ENCODE peak calls at places on chromosomes 4 and X, in six cellular contexts. One of them, this sample, is unnamed.

GRCh38 chrX:149487292-149487691 is 17.8 kb downstream of the IDS start:
- DNase-seq in lung: no peak
- DNase-seq in hepatocyte: no peak
- DNase-seq in tibial artery: no peak
- DNase-seq in pancreas: no peak
- DNase-seq in CD4-positive, alpha-beta T cell: no peak
- DNase-seq in this sample: peak; percentile 60

GRCh38 chrX:107573016-107573415 is 55.3 kb upstream of the PRPS1 start:
- DNase-seq in tibial artery: no peak
- DNase-seq in lung: no peak
- DNase-seq in CD4-positive, alpha-beta T cell: no peak
- DNase-seq in pancreas: no peak
- DNase-seq in hepatocyte: no peak
- DNase-seq in this sample: no peak

GRCh38 chr4:122005064-122005755 is 53.4 kb upstream of the TRPC3 start:
- DNase-seq in lung: no peak
- DNase-seq in hepatocyte: no peak
- DNase-seq in CD4-positive, alpha-beta T cell: no peak
- DNase-seq in pancreas: no peak
- DNase-seq in tibial artery: no peak
- DNase-seq in this sample: no peak

GRCh38 chr4:87026795-87027495 is 92.1 kb downstream of the AFF1 start:
- DNase-seq in pancreas: no peak
- DNase-seq in tibial artery: no peak
- DNase-seq in CD4-positive, alpha-beta T cell: no peak
- DNase-seq in hepatocyte: no peak
- DNase-seq in lung: no peak
- DNase-seq in this sample: no peak

GRCh38 chr4:20916106-20916505 is 215.8 kb downstream of the PACRGL start:
- DNase-seq in hepatocyte: no peak
- DNase-seq in CD4-positive, alpha-beta T cell: no peak
- DNase-seq in lung: no peak
- DNase-seq in tibial artery: no peak
- DNase-seq in pancreas: no peak
- DNase-seq in this sample: no peak

GRCh38 chr4:2829933-2830451 is 13.7 kb upstream of the ADD1 start:
- DNase-seq in tibial artery: peak; percentile 55
- DNase-seq in lung: no peak
- DNase-seq in pancreas: peak; percentile 65
- DNase-seq in hepatocyte: no peak
- DNase-seq in CD4-positive, alpha-beta T cell: no peak
- DNase-seq in this sample: no peak

GRCh38 chr4:72786401-72786990 is 217.5 kb upstream of the ADAMTS3 start:
- DNase-seq in lung: no peak
- DNase-seq in tibial artery: no peak
- DNase-seq in CD4-positive, alpha-beta T cell: no peak
- DNase-seq in pancreas: no peak
- DNase-seq in hepatocyte: no peak
- DNase-seq in this sample: no peak

GRCh38 chr4:86959588-86960500 is 25.0 kb downstream of the AFF1 start:
- DNase-seq in lung: no peak
- DNase-seq in pancreas: no peak
- DNase-seq in tibial artery: no peak
- DNase-seq in CD4-positive, alpha-beta T cell: no peak
- DNase-seq in hepatocyte: no peak
- DNase-seq in this sample: no peak

GRCh38 chrX:152020895-152021294 is 46.4 kb upstream of the GABRE start:
- DNase-seq in hepatocyte: no peak
- DNase-seq in tibial artery: no peak
- DNase-seq in pancreas: no peak
- DNase-seq in CD4-positive, alpha-beta T cell: no peak
- DNase-seq in lung: no peak
- DNase-seq in this sample: peak; percentile 50

GRCh38 chr4:124936427-124936826 is 223.9 kb upstream of the ANKRD50 start:
- DNase-seq in lung: peak; percentile 74
- DNase-seq in tibial artery: peak; percentile 65
- DNase-seq in hepatocyte: no peak
- DNase-seq in CD4-positive, alpha-beta T cell: no peak
- DNase-seq in pancreas: no peak
- DNase-seq in this sample: no peak

GRCh38 chrX:124435616-124436015 is 89.3 kb downstream of the SH2D1A start:
- DNase-seq in pancreas: no peak
- DNase-seq in tibial artery: no peak
- DNase-seq in lung: no peak
- DNase-seq in hepatocyte: no peak
- DNase-seq in CD4-positive, alpha-beta T cell: no peak
- DNase-seq in this sample: no peak

GRCh38 chrX:73214366-73215094 is at the start of gene NAP1L2:
- DNase-seq in CD4-positive, alpha-beta T cell: peak; percentile 39
- DNase-seq in tibial artery: peak; percentile 61
- DNase-seq in pancreas: peak; percentile 37
- DNase-seq in lung: no peak
- DNase-seq in hepatocyte: peak; percentile 20
- DNase-seq in this sample: peak; percentile 43

GRCh38 chr4:114729339-114729738 is 130.7 kb downstream of the UGT8 start:
- DNase-seq in pancreas: peak; percentile 55
- DNase-seq in hepatocyte: no peak
- DNase-seq in tibial artery: no peak
- DNase-seq in CD4-positive, alpha-beta T cell: no peak
- DNase-seq in lung: no peak
- DNase-seq in this sample: no peak

GRCh38 chr4:25209702-25210101 is 24.1 kb upstream of the PI4K2B start:
- DNase-seq in tibial artery: no peak
- DNase-seq in CD4-positive, alpha-beta T cell: no peak
- DNase-seq in pancreas: no peak
- DNase-seq in lung: no peak
- DNase-seq in hepatocyte: no peak
- DNase-seq in this sample: no peak

GRCh38 chr4:39037491-39037825 is 5.2 kb upstream of the TMEM156 start:
- DNase-seq in pancreas: no peak
- DNase-seq in CD4-positive, alpha-beta T cell: no peak
- DNase-seq in hepatocyte: peak; percentile 23
- DNase-seq in tibial artery: no peak
- DNase-seq in lung: no peak
- DNase-seq in this sample: peak; percentile 75

GRCh38 chr4:102625232-102625930 is 124.2 kb downstream of the NFKB1 start:
- DNase-seq in lung: no peak
- DNase-seq in pancreas: no peak
- DNase-seq in hepatocyte: peak; percentile 47
- DNase-seq in CD4-positive, alpha-beta T cell: peak; percentile 65
- DNase-seq in tibial artery: no peak
- DNase-seq in this sample: peak; percentile 44

GRCh38 chr4:102318526-102318925 is 26.8 kb downstream of the SLC39A8 start:
- DNase-seq in lung: peak; percentile 65
- DNase-seq in CD4-positive, alpha-beta T cell: no peak
- DNase-seq in hepatocyte: no peak
- DNase-seq in pancreas: no peak
- DNase-seq in tibial artery: no peak
- DNase-seq in this sample: no peak

GRCh38 chr4:185318679-185319078 is 77.0 kb downstream of the LRP2BP start:
- DNase-seq in lung: no peak
- DNase-seq in CD4-positive, alpha-beta T cell: no peak
- DNase-seq in hepatocyte: peak; percentile 34
- DNase-seq in tibial artery: no peak
- DNase-seq in pancreas: no peak
- DNase-seq in this sample: peak; percentile 36

GRCh38 chr4:139266583-139267257 is 13.3 kb downstream of the MGARP start:
- DNase-seq in CD4-positive, alpha-beta T cell: peak; percentile 52
- DNase-seq in pancreas: no peak
- DNase-seq in lung: peak; percentile 55
- DNase-seq in hepatocyte: peak; percentile 79
- DNase-seq in tibial artery: peak; percentile 70
- DNase-seq in this sample: no peak

GRCh38 chr4:107701565-107701964 is 18.5 kb downstream of the PAPSS1 start:
- DNase-seq in hepatocyte: no peak
- DNase-seq in tibial artery: no peak
- DNase-seq in lung: no peak
- DNase-seq in CD4-positive, alpha-beta T cell: no peak
- DNase-seq in pancreas: no peak
- DNase-seq in this sample: no peak

GRCh38 chr4:145541266-145541770 is 59.7 kb downstream of the SMAD1 start:
- DNase-seq in CD4-positive, alpha-beta T cell: no peak
- DNase-seq in pancreas: no peak
- DNase-seq in tibial artery: no peak
- DNase-seq in hepatocyte: no peak
- DNase-seq in lung: no peak
- DNase-seq in this sample: peak; percentile 12

GRCh38 chr4:7992846-7993245 is 53.2 kb upstream of the AFAP1 start:
- DNase-seq in lung: no peak
- DNase-seq in CD4-positive, alpha-beta T cell: no peak
- DNase-seq in tibial artery: no peak
- DNase-seq in hepatocyte: no peak
- DNase-seq in pancreas: no peak
- DNase-seq in this sample: no peak

GRCh38 chr4:98564847-98565246 is 93.6 kb downstream of the TSPAN5 start:
- DNase-seq in lung: no peak
- DNase-seq in CD4-positive, alpha-beta T cell: no peak
- DNase-seq in tibial artery: no peak
- DNase-seq in pancreas: no peak
- DNase-seq in hepatocyte: no peak
- DNase-seq in this sample: no peak

GRCh38 chr4:113969935-113970334 is 9.5 kb downstream of the ARSJ start:
- DNase-seq in hepatocyte: no peak
- DNase-seq in CD4-positive, alpha-beta T cell: no peak
- DNase-seq in pancreas: no peak
- DNase-seq in tibial artery: no peak
- DNase-seq in lung: no peak
- DNase-seq in this sample: no peak

GRCh38 chr4:149296503-149296902 is 519.1 kb downstream of the IQCM start:
- DNase-seq in CD4-positive, alpha-beta T cell: no peak
- DNase-seq in hepatocyte: no peak
- DNase-seq in pancreas: no peak
- DNase-seq in tibial artery: no peak
- DNase-seq in lung: no peak
- DNase-seq in this sample: no peak

GRCh38 chr4:5374994-5375393 is 323.7 kb downstream of the STK32B start:
- DNase-seq in CD4-positive, alpha-beta T cell: no peak
- DNase-seq in tibial artery: no peak
- DNase-seq in pancreas: no peak
- DNase-seq in lung: no peak
- DNase-seq in hepatocyte: no peak
- DNase-seq in this sample: no peak

GRCh38 chr4:5376015-5376414 is 324.7 kb downstream of the STK32B start:
- DNase-seq in pancreas: no peak
- DNase-seq in CD4-positive, alpha-beta T cell: no peak
- DNase-seq in lung: no peak
- DNase-seq in hepatocyte: no peak
- DNase-seq in tibial artery: no peak
- DNase-seq in this sample: no peak

GRCh38 chr4:5373327-5373726 is 322.0 kb downstream of the STK32B start:
- DNase-seq in tibial artery: no peak
- DNase-seq in lung: no peak
- DNase-seq in hepatocyte: no peak
- DNase-seq in CD4-positive, alpha-beta T cell: no peak
- DNase-seq in pancreas: no peak
- DNase-seq in this sample: no peak

GRCh38 chr4:5372198-5372597 is 320.9 kb downstream of the STK32B start:
- DNase-seq in hepatocyte: no peak
- DNase-seq in CD4-positive, alpha-beta T cell: no peak
- DNase-seq in lung: no peak
- DNase-seq in pancreas: no peak
- DNase-seq in tibial artery: no peak
- DNase-seq in this sample: no peak

GRCh38 chr4:5374577-5374976 is 323.3 kb downstream of the STK32B start:
- DNase-seq in lung: no peak
- DNase-seq in hepatocyte: no peak
- DNase-seq in tibial artery: no peak
- DNase-seq in CD4-positive, alpha-beta T cell: no peak
- DNase-seq in pancreas: no peak
- DNase-seq in this sample: no peak
- H3K27ac ChIP-seq in lung: no peak overlapping the region
- H3K27ac ChIP-seq in hepatocyte: no peak overlapping the region
- H3K27ac ChIP-seq in tibial artery: no peak overlapping the region
- H3K27ac ChIP-seq in CD4-positive, alpha-beta T cell: no peak overlapping the region
- H3K27ac ChIP-seq in pancreas: no peak overlapping the region
- H3K27ac ChIP-seq in this sample: no peak overlapping the region

DNA sequence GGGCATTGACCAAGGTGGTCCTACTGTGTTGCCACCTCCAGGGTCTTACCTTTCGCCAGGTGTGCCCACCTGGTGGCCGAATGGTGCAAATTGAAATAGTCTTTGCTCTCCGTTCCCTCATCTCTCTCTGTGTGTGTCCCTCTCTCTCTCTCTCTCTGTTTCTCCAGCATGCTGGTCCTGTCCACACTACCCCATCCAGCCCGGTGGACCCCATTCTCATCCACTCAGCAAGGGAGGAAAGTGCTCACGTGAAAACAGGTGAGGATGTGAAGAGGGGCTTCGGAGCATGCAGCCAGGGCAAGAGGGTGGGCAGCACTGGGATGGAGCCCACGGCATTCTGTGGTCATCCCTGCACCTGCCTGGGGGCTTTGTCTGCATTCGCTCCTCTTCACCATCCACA is 150.1 kb downstream of the CRLF2 start:
- DNase-seq in CD4-positive, alpha-beta T cell: no peak
- DNase-seq in lung: no peak
- DNase-seq in tibial artery: peak; percentile 33
- DNase-seq in pancreas: no peak
- DNase-seq in hepatocyte: no peak
- DNase-seq in this sample: no peak
- TF ChIP-seq CTCF in CD4-positive, alpha-beta T cell: no peak
- TF ChIP-seq CTCF in lung: no peak
- TF ChIP-seq CTCF in tibial artery: no peak
- TF ChIP-seq CTCF in pancreas: no peak
- TF ChIP-seq CTCF in hepatocyte: no peak
- TF ChIP-seq CTCF in this sample: no peak

DNA sequence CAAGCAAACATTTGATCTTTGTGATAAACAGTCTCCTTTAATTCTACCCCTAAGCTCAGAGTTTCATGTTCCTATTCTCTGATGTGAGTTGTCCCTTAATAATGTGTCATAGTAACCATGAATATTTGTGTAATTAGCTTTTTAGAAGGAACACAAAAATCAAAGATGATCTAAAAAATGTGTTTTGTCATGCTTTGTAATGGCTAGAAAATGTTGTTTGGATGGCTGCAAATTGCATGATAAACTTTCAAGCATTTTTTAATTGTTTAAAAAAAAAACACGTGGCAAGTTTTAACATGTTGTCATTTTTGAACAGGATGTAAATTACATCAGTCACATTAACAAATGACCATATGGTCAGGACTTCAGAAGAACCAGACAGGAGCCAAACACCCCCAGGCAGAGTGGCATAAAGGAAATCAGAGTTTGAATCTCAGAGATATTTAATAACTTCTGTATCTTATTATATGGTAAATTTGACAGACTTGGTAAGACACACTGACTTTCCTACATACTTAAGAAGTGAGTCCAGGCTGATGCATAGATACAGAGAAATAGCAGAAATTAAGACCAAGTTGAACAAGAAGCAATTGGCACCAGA is 223.9 kb upstream of the VEGFC start:
- DNase-seq in pancreas: no peak
- DNase-seq in CD4-positive, alpha-beta T cell: no peak
- DNase-seq in lung: no peak
- DNase-seq in tibial artery: no peak
- DNase-seq in hepatocyte: no peak
- DNase-seq in this sample: peak; percentile 97
- H3K27ac ChIP-seq in pancreas: no peak overlapping the region
- H3K27ac ChIP-seq in CD4-positive, alpha-beta T cell: no peak overlapping the region
- H3K27ac ChIP-seq in lung: no peak overlapping the region
- H3K27ac ChIP-seq in tibial artery: no peak overlapping the region
- H3K27ac ChIP-seq in hepatocyte: no peak overlapping the region
- H3K27ac ChIP-seq in this sample: peak overlapping the region; percentile 40

GRCh38 chr4:178599521-178599920 is 1157.3 kb upstream of the AGA start:
- DNase-seq in tibial artery: no peak
- DNase-seq in lung: no peak
- DNase-seq in pancreas: no peak
- DNase-seq in CD4-positive, alpha-beta T cell: no peak
- DNase-seq in hepatocyte: no peak
- DNase-seq in this sample: no peak
- TF ChIP-seq CTCF in tibial artery: no peak
- TF ChIP-seq CTCF in lung: no peak
- TF ChIP-seq CTCF in pancreas: no peak
- TF ChIP-seq CTCF in CD4-positive, alpha-beta T cell: no peak
- TF ChIP-seq CTCF in hepatocyte: peak; percentile 39
- TF ChIP-seq CTCF in this sample: no peak